ENCODE peak calls at places on chromosomes 3 and 15, in five cellular contexts. B is body of pancreas, E is mucosa of descending colon, T is GM06990, O is dorsolateral prefrontal cortex. M is an unnamed sample.

GRCh38 chr3:31878231-31878838 is 102.7 kb downstream of the OSBPL10 start:
- DNase-seq in E (no peak), T (no peak), O (no peak), B (no peak), M (no peak)

GRCh38 chr15:64112904-64113303 is 17.1 kb downstream of the SNX1 start:
- DNase-seq in B (no peak), T (no peak), O (no peak), E (no peak), M (no peak)

GRCh38 chr3:13217736-13218540 is 144.7 kb upstream of the IQSEC1 start:
- DNase-seq in T (no peak), B (no peak), O (no peak), E (no peak), M (no peak)

GRCh38 chr3:112519424-112520001 is 20.2 kb upstream of the BTLA start:
- DNase-seq in T (peak; percentile 40), O (no peak), E (no peak), B (peak; percentile 9), M (peak; percentile 54)

GRCh38 chr3:28973621-28974020 is 307.2 kb upstream of the RBMS3 start:
- DNase-seq in T (no peak), O (no peak), E (no peak), B (no peak), M (no peak)

GRCh38 chr3:179067291-179067690 is 4.3 kb downstream of the ZMAT3 start:
- DNase-seq in B (no peak), T (no peak), E (no peak), O (no peak), M (no peak)

GRCh38 chr3:42164635-42165034 is 73.5 kb downstream of the TRAK1 start:
- DNase-seq in O (no peak), T (no peak), B (no peak), E (no peak), M (no peak)

GRCh38 chr3:156307704-156308103 is 187.3 kb downstream of the KCNAB1 start:
- DNase-seq in T (no peak), O (no peak), B (peak; percentile 60), E (peak; percentile 44), M (no peak)

GRCh38 chr3:112653881-112654300 is 12.9 kb upstream of the CCDC80 start:
- DNase-seq in O (no peak), E (no peak), T (no peak), B (no peak), M (no peak)

GRCh38 chr3:142940000-142940399 is 23.5 kb downstream of the PAQR9 start:
- DNase-seq in T (no peak), E (no peak), O (no peak), B (no peak), M (no peak)

GRCh38 chr3:55518451-55518850 is 31.3 kb upstream of the WNT5A start:
- DNase-seq in B (no peak), O (no peak), T (no peak), E (no peak), M (no peak)

GRCh38 chr15:64067564-64068030 is 21.3 kb upstream of the DAPK2 start:
- DNase-seq in T (peak; percentile 48), E (peak; percentile 35), O (peak; percentile 59), B (peak; percentile 84), M (peak; percentile 72)

GRCh38 chr3:29324180-29324651 is 43.3 kb downstream of the RBMS3 start:
- DNase-seq in E (peak; percentile 18), T (peak; percentile 53), B (peak; percentile 10), O (no peak), M (peak; percentile 25)

GRCh38 chr3:46994801-46995731 is 15.6 kb downstream of the NBEAL2 start:
- DNase-seq in O (no peak), T (no peak), B (no peak), E (peak; percentile 17), M (no peak)

GRCh38 chr3:187293514-187293870 is 2.0 kb upstream of the MASP1 start:
- DNase-seq in T (no peak), E (no peak), O (no peak), B (no peak), M (no peak)

GRCh38 chr3:66477846-66478245 is 23.0 kb downstream of the LRIG1 start:
- DNase-seq in T (no peak), B (peak; percentile 70), E (no peak), O (no peak), M (no peak)

GRCh38 chr3:49775538-49775937 is 10.8 kb downstream of the IP6K1 start:
- DNase-seq in O (peak; percentile 64), B (no peak), T (no peak), E (no peak), M (no peak)

GRCh38 chr15:66775127-66776105 is 73.4 kb downstream of the SMAD6 start:
- DNase-seq in B (peak; percentile 39), E (no peak), O (no peak), T (no peak), M (no peak)

GRCh38 chr15:74723754-74724334 is 1.5 kb downstream of the CYP1A1 start:
- DNase-seq in E (no peak), B (no peak), O (no peak), T (no peak), M (peak; percentile 70)

GRCh38 chr15:92715753-92716152 is 60.2 kb upstream of the FAM174B start:
- DNase-seq in B (no peak), T (no peak), E (no peak), O (no peak), M (no peak)

GRCh38 chr3:104632947-104633346 is 733.8 kb upstream of the ALCAM start:
- DNase-seq in T (no peak), O (no peak), E (no peak), B (no peak), M (no peak)

GRCh38 chr15:70912187-70912586 is 19.6 kb downstream of the LRRC49 start:
- DNase-seq in T (no peak), E (no peak), O (no peak), B (no peak), M (no peak)

GRCh38 chr15:70906842-70907241 is 14.2 kb downstream of the LRRC49 start:
- DNase-seq in T (no peak), E (no peak), B (no peak), O (no peak), M (no peak)

GRCh38 chr15:70910958-70911357 is 18.3 kb downstream of the LRRC49 start:
- DNase-seq in T (no peak), E (no peak), O (no peak), B (no peak), M (no peak)

GRCh38 chr15:70902105-70902504 is 9.5 kb downstream of the LRRC49 start:
- DNase-seq in E (no peak), B (no peak), T (no peak), O (no peak), M (no peak)

DNA sequence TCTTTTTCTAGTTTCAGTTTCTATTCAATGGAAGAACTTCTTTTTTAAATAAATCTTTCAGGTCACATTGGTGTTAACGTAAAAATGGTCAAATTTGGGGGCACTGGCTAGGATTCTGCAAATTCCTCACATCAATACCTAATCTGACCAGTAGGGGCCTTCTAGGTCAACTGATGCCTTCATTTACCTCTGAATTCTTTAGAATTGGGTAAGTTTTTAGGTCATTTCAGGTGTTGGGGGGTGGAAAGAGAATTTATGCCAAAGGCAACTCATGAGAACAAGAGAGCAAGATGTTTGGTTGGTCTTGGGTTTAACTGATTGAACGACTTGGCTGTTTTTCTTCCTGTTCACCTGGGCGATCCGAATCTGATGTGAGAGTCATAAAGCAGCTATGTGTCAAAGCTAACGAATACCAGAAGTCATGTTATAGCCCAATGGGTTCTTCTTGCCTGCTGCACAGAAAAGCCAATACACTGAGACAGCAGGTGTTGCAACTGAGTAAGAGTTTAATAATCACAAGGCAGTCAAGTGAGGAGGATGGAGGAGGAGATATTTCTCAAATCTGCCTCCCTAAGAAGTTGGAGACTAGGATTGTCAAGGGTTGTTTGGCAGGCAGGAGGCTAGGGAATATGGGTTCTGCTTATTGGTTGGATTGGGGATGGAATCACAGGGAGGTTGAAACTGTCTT is 15.3 kb downstream of the LRRC49 start:
- DNase-seq in B (no peak), O (no peak), T (no peak), E (no peak), M (no peak)
- TF ChIP-seq CTCF in B (no peak), O (no peak), T (no peak), E (no peak), M (no peak)

DNA sequence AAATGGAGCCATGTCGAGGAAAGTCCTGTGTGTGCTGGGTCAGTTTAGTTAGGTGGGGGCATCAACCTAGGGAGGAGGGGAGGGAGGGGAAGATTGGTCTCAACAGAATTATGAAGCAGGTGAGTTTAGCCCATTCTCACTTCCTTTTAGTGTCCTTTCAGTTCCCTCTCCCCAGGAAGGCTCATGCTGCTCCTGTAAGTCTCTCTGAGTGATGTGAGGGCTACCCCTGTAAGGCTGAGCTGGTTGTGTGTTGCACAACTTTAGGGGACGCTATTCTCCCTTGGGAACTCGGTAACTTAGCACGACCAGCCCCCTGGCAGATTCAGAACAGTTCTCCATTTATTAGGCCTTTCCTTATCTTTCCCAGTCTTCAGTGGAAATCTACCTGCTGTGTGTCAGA is 21.2 kb downstream of the IL5RA start:
- DNase-seq in B (no peak), T (peak; percentile 66), O (no peak), E (no peak), M (peak; percentile 54)
- TF ChIP-seq CTCF in B (no peak), T (peak; percentile 52), O (no peak), E (no peak), M (no peak)

GRCh38 chr15:73682597-73683090 is 1.5 kb upstream of the CD276 start:
- DNase-seq in E (no peak), T (no peak), B (no peak), O (no peak), M (no peak)

GRCh38 chr15:73685561-73685960 is 1.4 kb downstream of the CD276 start:
- DNase-seq in O (no peak), T (no peak), B (no peak), E (no peak), M (no peak)

GRCh38 chr15:73683257-73683623 is 943 bp upstream of the CD276 start:
- DNase-seq in O (no peak), B (no peak), E (no peak), T (no peak), M (no peak)

GRCh38 chr15:73681856-73682596 is 2.2 kb upstream of the CD276 start:
- DNase-seq in T (no peak), B (no peak), E (no peak), O (no peak), M (no peak)

GRCh38 chr15:73683624-73684536 is at the start of gene CD276:
- DNase-seq in E (peak; percentile 83), B (peak; percentile 89), O (peak; percentile 72), T (no peak), M (peak; percentile 85)
- TF ChIP-seq CTCF in E (peak; percentile 20), B (no peak), O (peak; percentile 26), T (peak; percentile 18), M (peak; percentile 8)

GRCh38 chr15:47371939-47372338 is 345.4 kb upstream of the SEMA6D start:
- DNase-seq in O (no peak), T (no peak), E (no peak), B (no peak), M (no peak)

GRCh38 chr15:47376190-47376589 is 341.1 kb upstream of the SEMA6D start:
- DNase-seq in O (no peak), T (no peak), E (no peak), B (no peak), M (no peak)

GRCh38 chr15:47377465-47377864 is 339.8 kb upstream of the SEMA6D start:
- DNase-seq in O (no peak), B (no peak), T (no peak), E (no peak), M (no peak)

GRCh38 chr15:47378527-47378926 is 338.8 kb upstream of the SEMA6D start:
- DNase-seq in B (no peak), T (no peak), E (no peak), O (no peak), M (no peak)

DNA sequence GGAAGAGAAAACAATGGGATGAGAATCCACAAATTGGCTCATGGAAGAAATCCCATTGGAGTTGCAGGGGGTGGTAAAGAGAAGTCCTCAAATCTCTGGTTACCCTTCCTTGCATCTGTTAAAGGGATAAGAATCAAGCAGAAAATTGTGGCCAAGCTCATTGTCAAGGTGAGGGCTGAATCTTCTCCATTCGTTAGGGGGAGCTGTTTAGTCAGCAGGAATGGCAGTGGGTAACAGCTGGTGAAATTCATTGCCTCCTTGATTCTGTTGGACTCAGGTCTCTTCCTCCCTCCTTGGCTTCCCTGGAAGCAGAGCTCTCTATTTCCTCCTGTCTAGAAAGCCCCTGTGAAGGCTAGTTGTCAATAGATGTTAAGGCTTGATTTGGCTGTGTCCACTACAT is 343.1 kb upstream of the SEMA6D start:
- DNase-seq in T (no peak), O (no peak), B (peak; percentile 10), E (no peak), M (no peak)
- TF ChIP-seq CTCF in T (peak; percentile 13), O (no peak), B (peak; percentile 26), E (no peak), M (no peak)